ENCODE peak calls at places on chromosomes 3 and 15, in six cellular contexts. M, Q, B, C, Y and N are unnamed samples.

GRCh38 chr3:171470714-171471227 is 10.6 kb upstream of the TNIK start:
- DNase-seq in Q (no peak), Y (no peak), M (no peak), C (no peak), B (no peak), N (no peak)

GRCh38 chr15:49876401-49877038 is 242.5 kb downstream of the ATP8B4 start:
- DNase-seq in Y (no peak), B (no peak), C (no peak), Q (no peak), M (peak), N (no peak)

GRCh38 chr3:50675179-50676030 is 678 bp downstream of the DOCK3 start:
- DNase-seq in M (peak), C (no peak), Q (peak), Y (no peak), B (peak), N (no peak)

GRCh38 chr3:194592798-194593752 is 40.1 kb downstream of the TMEM44 start:
- DNase-seq in C (peak), Y (peak), B (no peak), Q (no peak), M (no peak), N (peak)

GRCh38 chr3:126986001-126986400 is 3.1 kb downstream of the PLXNA1 start:
- DNase-seq in M (no peak), Y (no peak), C (peak), Q (no peak), B (no peak), N (no peak)

GRCh38 chr3:184618793-184619192 is 57.2 kb downstream of the EPHB3 start:
- DNase-seq in M (no peak), Y (no peak), Q (no peak), C (no peak), B (no peak), N (no peak)

GRCh38 chr15:37076543-37076942 is 23.8 kb downstream of the MEIS2 start:
- DNase-seq in C (no peak), Y (no peak), M (no peak), Q (no peak), B (no peak), N (no peak)

GRCh38 chr3:34635352-34635850 is 837.0 kb downstream of the PDCD6IP start:
- DNase-seq in Q (no peak), M (no peak), C (no peak), B (peak), Y (no peak), N (no peak)

GRCh38 chr3:130725746-130726145 is 20.9 kb downstream of the PIK3R4 start:
- DNase-seq in Y (no peak), C (no peak), Q (no peak), B (no peak), M (no peak), N (no peak)

GRCh38 chr3:15631426-15632211 is 30.1 kb downstream of the BTD start:
- DNase-seq in Q (no peak), B (no peak), Y (no peak), M (no peak), C (no peak), N (no peak)

GRCh38 chr15:57505056-57505713 is 86.5 kb upstream of the MYZAP start:
- DNase-seq in C (peak), M (no peak), B (no peak), Q (no peak), Y (no peak), N (no peak)

GRCh38 chr3:113117511-113118302 is 93.7 kb upstream of the BOC start:
- DNase-seq in C (peak), Y (no peak), B (no peak), M (no peak), Q (no peak), N (peak)

GRCh38 chr3:124552224-124552623 is 178.0 kb upstream of the UMPS start:
- DNase-seq in Q (no peak), M (no peak), B (no peak), C (no peak), Y (no peak), N (no peak)

GRCh38 chr3:177478170-177478859 is 281.0 kb upstream of the TBL1XR1 start:
- DNase-seq in M (no peak), B (no peak), Y (peak), Q (no peak), C (peak), N (peak)

GRCh38 chr3:150376001-150376848 is 31.9 kb upstream of the TSC22D2 start:
- DNase-seq in Y (no peak), M (no peak), B (no peak), C (no peak), Q (peak), N (peak)

GRCh38 chr3:32888739-32889138 is 62.7 kb upstream of the CCR4 start:
- DNase-seq in M (no peak), Y (no peak), Q (peak), C (no peak), B (no peak), N (no peak)

GRCh38 chr15:35394416-35394815 is 151.5 kb downstream of the DPH6 start:
- DNase-seq in C (no peak), Q (peak), Y (no peak), B (no peak), M (no peak), N (no peak)

GRCh38 chr3:147655236-147655635 is 246.1 kb downstream of the ZIC1 start:
- DNase-seq in Q (no peak), C (peak), Y (no peak), B (no peak), M (no peak), N (no peak)

DNA sequence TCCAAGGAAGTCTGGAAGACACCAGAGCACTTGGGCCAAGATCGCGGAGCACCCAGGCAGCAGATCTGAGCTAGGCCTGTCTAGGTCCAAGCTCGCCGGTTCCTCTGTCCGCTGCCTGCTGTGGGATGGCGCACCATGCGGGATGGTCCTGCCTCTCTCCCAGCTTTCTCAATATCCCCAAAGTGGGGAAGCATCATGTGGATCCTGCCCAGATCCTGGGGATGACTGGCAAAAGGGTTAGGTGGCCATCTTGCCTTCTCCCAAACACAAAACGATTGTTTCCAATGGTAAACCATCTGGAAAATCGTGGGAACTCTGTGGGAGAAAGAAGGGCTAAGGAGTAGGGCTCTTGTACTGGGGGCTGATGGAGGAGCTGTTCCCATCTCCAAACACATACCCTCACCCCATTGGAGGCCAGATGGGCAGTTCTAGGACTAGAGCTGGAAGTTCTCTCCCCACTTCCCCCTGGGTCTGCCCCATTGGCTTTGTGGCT is 8.9 kb downstream of the PRKCD start:
- DNase-seq in Y (no peak), M (peak), Q (no peak), C (no peak), B (no peak), N (no peak)
- H3K4me3 ChIP-seq in Y (no peak), M (no peak), Q (peak), C (no peak), B (no peak), N (no peak)

GRCh38 chr3:12436514-12437222 is 47.6 kb upstream of the TSEN2 start:
- DNase-seq in B (no peak), M (no peak), C (peak), Q (no peak), Y (no peak), N (peak)
- H3K4me3 ChIP-seq in B (no peak), M (no peak), C (no peak), Q (no peak), Y (no peak), N (no peak)

GRCh38 chr3:42655331-42655888 is 1.9 kb downstream of the ZBTB47 start:
- DNase-seq in Q (no peak), C (no peak), B (no peak), Y (no peak), M (peak), N (no peak)
- H3K4me3 ChIP-seq in Q (no peak), C (peak), B (no peak), Y (peak), M (peak), N (peak)

GRCh38 chr15:85554852-85555521 is 174.6 kb downstream of the AKAP13 start:
- DNase-seq in M (no peak), Y (no peak), C (no peak), Q (peak), B (no peak), N (no peak)
- H3K4me3 ChIP-seq in M (no peak), Y (no peak), C (no peak), Q (peak), B (no peak), N (no peak)

GRCh38 chr15:40334941-40335795 is 5.6 kb downstream of the CCDC9B start:
- DNase-seq in C (no peak), B (no peak), M (peak), Q (peak), Y (no peak), N (no peak)

GRCh38 chr15:40337597-40337996 is 3.1 kb downstream of the CCDC9B start:
- DNase-seq in Q (no peak), M (peak), B (peak), Y (no peak), C (no peak), N (no peak)

GRCh38 chr15:40338041-40338657 is 2.6 kb downstream of the CCDC9B start:
- DNase-seq in B (peak), Q (peak), M (peak), C (peak), Y (no peak), N (no peak)

GRCh38 chr15:40334541-40334940 is 6.2 kb downstream of the CCDC9B start:
- DNase-seq in C (no peak), M (no peak), B (no peak), Y (no peak), Q (no peak), N (no peak)

DNA sequence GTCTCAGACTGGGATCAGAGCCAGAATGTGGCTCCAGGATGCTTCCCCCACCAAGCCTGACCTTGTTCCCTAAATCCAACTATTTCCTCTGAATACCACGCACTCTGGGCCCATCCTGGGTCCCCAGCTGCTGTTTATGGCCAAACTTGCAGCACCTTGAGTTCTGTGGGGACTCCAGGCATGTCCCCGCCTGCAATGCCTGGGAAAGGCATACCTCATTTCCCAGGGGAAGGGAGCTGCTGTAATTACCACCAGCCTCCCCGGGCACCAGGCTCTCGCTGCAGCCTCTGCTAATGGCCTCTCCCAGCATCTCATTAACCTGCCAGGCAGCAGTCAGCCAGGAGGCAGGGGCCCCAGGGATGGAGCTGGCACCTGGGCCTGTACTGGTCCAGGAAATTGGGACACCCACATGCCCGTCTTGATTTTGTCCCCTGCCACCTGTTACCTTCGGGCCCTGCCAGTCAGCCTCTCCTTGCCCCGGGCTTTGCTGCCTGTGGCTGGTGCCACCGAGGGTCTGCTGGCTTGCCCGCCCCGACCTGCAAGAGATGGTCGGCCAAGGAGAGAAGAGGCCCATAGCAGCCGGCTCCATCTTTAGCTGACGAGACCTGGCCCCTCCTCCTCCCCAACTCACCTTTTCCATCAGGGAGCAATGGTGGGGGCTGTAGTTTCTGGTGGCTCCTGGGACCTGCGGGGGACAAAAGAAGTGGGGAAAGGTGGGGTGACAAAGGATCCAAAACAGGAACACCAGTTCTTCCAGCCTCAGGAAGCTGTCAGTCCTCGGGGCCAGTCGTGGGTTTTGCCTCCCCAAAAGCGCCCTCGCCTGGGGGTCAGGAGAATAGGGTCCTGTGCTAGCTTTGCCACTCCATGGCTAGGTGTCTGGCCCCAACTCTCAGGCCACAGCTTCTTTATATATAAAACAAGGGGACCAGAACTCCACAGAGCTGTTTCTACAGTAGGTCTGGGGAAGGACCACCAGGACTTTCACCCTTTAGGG is 4.3 kb downstream of the CCDC9B start:
- DNase-seq in C (no peak), B (no peak), Y (no peak), Q (peak), M (peak), N (no peak)
- H3K4me3 ChIP-seq in C (no peak), B (no peak), Y (no peak), Q (no peak), M (no peak), N (no peak)

GRCh38 chr15:55318588-55319494 is at the start of the genes PIGB and PIGBOS1:
- DNase-seq in Q (peak), Y (peak), C (peak), B (peak), M (peak), N (peak)
- H3K4me3 ChIP-seq in Q (peak), Y (peak), C (peak), B (peak), M (peak), N (peak)

GRCh38 chr15:64289550-64289949 is 66.4 kb downstream of the CSNK1G1 start:
- DNase-seq in C (no peak), B (no peak), Q (no peak), Y (no peak), M (no peak), N (no peak)
- H3K4me3 ChIP-seq in C (no peak), B (no peak), Q (no peak), Y (no peak), M (no peak), N (no peak)

GRCh38 chr15:90905306-90906180 is 2.4 kb downstream of the MAN2A2 start:
- DNase-seq in C (no peak), B (peak), Q (no peak), M (no peak), Y (no peak), N (no peak)

GRCh38 chr15:90909976-90910375 is 6.9 kb downstream of the MAN2A2 start:
- DNase-seq in B (peak), Y (no peak), M (no peak), C (no peak), Q (no peak), N (no peak)

GRCh38 chr15:90906181-90906849 is 3.2 kb downstream of the MAN2A2 start:
- DNase-seq in Y (no peak), Q (no peak), C (no peak), M (no peak), B (peak), N (no peak)

GRCh38 chr15:90907051-90907660 is 4.1 kb downstream of the MAN2A2 start:
- DNase-seq in Y (no peak), B (peak), C (no peak), Q (no peak), M (no peak), N (no peak)

GRCh38 chr15:90907838-90908507 is 4.9 kb downstream of the MAN2A2 start:
- DNase-seq in M (no peak), B (no peak), Q (no peak), C (no peak), Y (no peak), N (no peak)
- H3K4me3 ChIP-seq in M (no peak), B (no peak), Q (no peak), C (no peak), Y (no peak), N (no peak)

GRCh38 chr15:89408512-89409183 is 74.0 kb upstream of the POLG start:
- DNase-seq in B (no peak), Q (no peak), C (no peak), Y (no peak), M (no peak), N (no peak)

GRCh38 chr15:89406218-89406716 is 71.6 kb upstream of the POLG start:
- DNase-seq in Q (no peak), C (no peak), M (no peak), B (no peak), Y (no peak), N (no peak)

GRCh38 chr15:89404023-89404422 is 69.4 kb upstream of the POLG start:
- DNase-seq in C (no peak), B (no peak), M (no peak), Y (no peak), Q (no peak), N (no peak)

GRCh38 chr15:89409184-89409992 is 74.8 kb upstream of the POLG start:
- DNase-seq in M (peak), Q (no peak), Y (no peak), C (no peak), B (no peak), N (no peak)

GRCh38 chr15:89406756-89407650 is 72.4 kb upstream of the POLG start:
- DNase-seq in C (no peak), B (no peak), Y (no peak), M (peak), Q (no peak), N (no peak)
- H3K4me3 ChIP-seq in C (no peak), B (peak), Y (peak), M (no peak), Q (no peak), N (no peak)